ENCODE peak calls at places on chromosomes 4 and X, in four cellular contexts. X, P, U and W are unnamed samples.

GRCh38 chr4:87469390-87469789 is 47.0 kb downstream of the NUDT9 start:
- DNase-seq in X (no peak), P (no peak), U (no peak), W (no peak)

GRCh38 chr4:118367872-118368271 is 15.1 kb upstream of the PRSS12 start:
- DNase-seq in X (no peak), P (no peak), U (no peak), W (no peak)

GRCh38 chr4:169189372-169189771 is 81.4 kb downstream of the SH3RF1 start:
- DNase-seq in X (no peak), P (no peak), U (no peak), W (no peak)

GRCh38 chrX:24245201-24245600 is 68.7 kb downstream of the SUPT20HL2 start:
- DNase-seq in X (no peak), P (no peak), U (no peak), W (no peak)

GRCh38 chr4:172897046-172897445 is 271.6 kb upstream of the GALNT7 start:
- DNase-seq in X (no peak), P (no peak), U (no peak), W (no peak)

GRCh38 chrX:65644621-65645287 is 22.7 kb upstream of the MSN start:
- DNase-seq in X (peak; percentile 28), P (no peak), U (no peak), W (no peak)

GRCh38 chrX:123422875-123423274 is 238.8 kb downstream of the GRIA3 start:
- DNase-seq in X (no peak), P (no peak), U (no peak), W (no peak)

GRCh38 chrX:83008415-83008814 is 499.7 kb upstream of the POU3F4 start:
- DNase-seq in X (no peak), P (no peak), U (no peak), W (no peak)

GRCh38 chrX:41273638-41274037 is 60.3 kb upstream of the DDX3X start:
- DNase-seq in X (no peak), P (no peak), U (no peak), W (no peak)

GRCh38 chr4:6324999-6325790 is 55.5 kb downstream of the WFS1 start:
- DNase-seq in X (no peak), P (no peak), U (no peak), W (no peak)

GRCh38 chr4:88283661-88284377 is 542 bp downstream of the PPM1K start:
- DNase-seq in X (peak; percentile 65), P (peak; percentile 89), U (peak; percentile 67), W (no peak)

GRCh38 chr4:184019667-184020665 is 114.9 kb downstream of the STOX2 start:
- DNase-seq in X (no peak), P (no peak), U (no peak), W (no peak)

GRCh38 chr4:154743683-154744340 is at the start of gene LRAT:
- DNase-seq in X (peak; percentile 27), P (peak; percentile 79), U (peak; percentile 3), W (no peak)

GRCh38 chr4:13193662-13194061 is 290.5 kb downstream of the RAB28 start:
- DNase-seq in X (no peak), P (no peak), U (no peak), W (no peak)

GRCh38 chrX:153457827-153458466 is 12.1 kb upstream of the TREX2 start:
- DNase-seq in X (no peak), P (no peak), U (no peak), W (no peak)

GRCh38 chrX:153722704-153723350 is 1.4 kb downstream of the BCAP31 start:
- DNase-seq in X (no peak), P (no peak), U (no peak), W (no peak)

GRCh38 chrX:71618303-71618721 is at the start of gene CXCR3:
- DNase-seq in X (no peak), P (peak; percentile 86), U (peak; percentile 51), W (no peak)

GRCh38 chr4:139214039-139214534 is 37.1 kb upstream of the ELF2 start:
- DNase-seq in X (no peak), P (no peak), U (no peak), W (no peak)

GRCh38 chrX:45505214-45505613 is 304.5 kb upstream of the DIPK2B start:
- DNase-seq in X (no peak), P (no peak), U (no peak), W (no peak)

GRCh38 chr4:3432381-3432790 is 9.4 kb upstream of the HGFAC start:
- DNase-seq in X (no peak), P (no peak), U (no peak), W (no peak)

GRCh38 chrX:95678679-95679078 is 1006.0 kb upstream of the DIAPH2 start:
- DNase-seq in X (no peak), P (no peak), U (no peak), W (no peak)

GRCh38 chr4:14827111-14827510 is 175.2 kb upstream of the CPEB2 start:
- DNase-seq in X (no peak), P (no peak), U (no peak), W (no peak)

GRCh38 chrX:112211459-112211858 is 128.9 kb upstream of the TRPC5 start:
- DNase-seq in X (no peak), P (no peak), U (no peak), W (no peak)

GRCh38 chr4:133759428-133759827 is 442.2 kb downstream of the PABPC4L start:
- DNase-seq in X (no peak), P (no peak), U (no peak), W (no peak)